ENCODE peak calls at places on chromosomes 1 and 21, in eight cellular contexts. F is left lung, D is PC-3, C is sigmoid colon, K is GM23338, Q is Panc1, H is fibroblast of lung, S is heart left ventricle. T is an unnamed sample.
A peak's percentile ranks its signal among the peaks of the same experiment; 100 is the strongest.

GRCh38 chr1:9191216-9191615 is 43.4 kb upstream of the H6PD start:
- DNase-seq in F (peak; percentile 8), D (no peak), C (no peak), K (no peak), Q (no peak), H (no peak), S (no peak), T (no peak)

GRCh38 chr1:15185617-15186016 is 32.1 kb downstream of the TMEM51 start:
- DNase-seq in F (no peak), D (no peak), C (no peak), K (no peak), Q (no peak), H (no peak), S (no peak), T (no peak)

GRCh38 chr21:33789697-33790096 is 125.9 kb downstream of the ATP5PO start:
- DNase-seq in F (no peak), D (no peak), C (no peak), K (no peak), Q (no peak), H (peak; percentile 45), S (no peak), T (no peak)

GRCh38 chr1:164653705-164654104 is 94.7 kb downstream of the PBX1 start:
- DNase-seq in F (no peak), D (no peak), C (no peak), K (no peak), Q (no peak), H (no peak), S (no peak), T (no peak)

GRCh38 chr1:9128520-9129371 is at the start of gene GPR157:
- DNase-seq in F (peak; percentile 99), D (peak; percentile 79), C (peak; percentile 94), K (peak; percentile 89), Q (no peak), H (peak; percentile 66), S (peak; percentile 90), T (peak; percentile 88)

GRCh38 chr1:64886877-64887276 is 79.5 kb downstream of the JAK1 start:
- DNase-seq in F (no peak), D (no peak), C (no peak), K (peak; percentile 55), Q (no peak), H (no peak), S (no peak), T (no peak)

GRCh38 chr1:41919764-41920397 is 1.2 kb upstream of the HIVEP3 start:
- DNase-seq in F (peak; percentile 79), D (no peak), C (no peak), K (peak; percentile 69), Q (no peak), H (peak; percentile 57), S (peak; percentile 40), T (no peak)

GRCh38 chr1:232524056-232524455 is 105.9 kb downstream of the SIPA1L2 start:
- DNase-seq in F (no peak), D (peak; percentile 59), C (no peak), K (no peak), Q (no peak), H (peak; percentile 60), S (no peak), T (peak; percentile 65)

GRCh38 chr1:89610457-89610991 is 22.4 kb upstream of the LRRC8C start:
- DNase-seq in F (peak; percentile 75), D (no peak), C (no peak), K (no peak), Q (no peak), H (no peak), S (no peak), T (no peak)

GRCh38 chr1:243620096-243620495 is 229.9 kb downstream of the AKT3 start:
- DNase-seq in F (no peak), D (no peak), C (no peak), K (no peak), Q (no peak), H (no peak), S (no peak), T (no peak)

GRCh38 chr1:109186704-109187071 is 27.0 kb upstream of the SARS1 start:
- DNase-seq in F (no peak), D (no peak), C (peak; percentile 79), K (no peak), Q (no peak), H (peak; percentile 32), S (peak; percentile 24), T (no peak)

GRCh38 chr1:211648980-211649934 is 26.2 kb downstream of the NEK2 start:
- DNase-seq in F (no peak), D (peak; percentile 32), C (no peak), K (no peak), Q (no peak), H (no peak), S (no peak), T (no peak)

GRCh38 chr1:217924924-217925323 is 293.8 kb downstream of the SPATA17 start:
- DNase-seq in F (no peak), D (no peak), C (no peak), K (peak; percentile 42), Q (no peak), H (peak; percentile 11), S (no peak), T (no peak)

GRCh38 chr1:51667556-51667955 is 50.7 kb downstream of the OSBPL9 start:
- DNase-seq in F (no peak), D (no peak), C (no peak), K (no peak), Q (no peak), H (no peak), S (no peak), T (no peak)

GRCh38 chr1:214520544-214521165 is 30.7 kb downstream of the PTPN14 start:
- DNase-seq in F (no peak), D (peak; percentile 19), C (no peak), K (no peak), Q (no peak), H (no peak), S (no peak), T (no peak)

GRCh38 chr1:58741689-58742553 is 41.9 kb downstream of the JUN start:
- DNase-seq in F (no peak), D (no peak), C (no peak), K (peak; percentile 5), Q (no peak), H (no peak), S (no peak), T (no peak)

GRCh38 chr1:212512731-212513559 is 80.2 kb downstream of the NENF start:
- DNase-seq in F (no peak), D (peak; percentile 90), C (no peak), K (no peak), Q (no peak), H (peak; percentile 88), S (no peak), T (no peak)

GRCh38 chr1:2210084-2210653 is 15.6 kb upstream of the FAAP20 start:
- DNase-seq in F (peak; percentile 64), D (no peak), C (no peak), K (no peak), Q (no peak), H (no peak), S (peak; percentile 9), T (peak; percentile 76)

GRCh38 chr1:53046930-53047329 is 15.1 kb upstream of the PODN start:
- DNase-seq in F (no peak), D (peak; percentile 33), C (no peak), K (no peak), Q (no peak), H (peak; percentile 84), S (no peak), T (no peak)

GRCh38 chr1:150554086-150554452 is 4.9 kb downstream of the ADAMTSL4 start:
- DNase-seq in F (no peak), D (no peak), C (no peak), K (no peak), Q (no peak), H (no peak), S (no peak), T (no peak)

GRCh38 chr1:184754479-184755225 is at the start of gene EDEM3:
- DNase-seq in F (peak; percentile 99), D (peak; percentile 95), C (peak; percentile 100), K (peak; percentile 99), Q (peak; percentile 96), H (peak; percentile 99), S (peak; percentile 100), T (peak; percentile 100)

GRCh38 chr1:8317647-8318360 is at the start of gene SLC45A1:
- DNase-seq in F (peak; percentile 95), D (peak; percentile 70), C (peak; percentile 92), K (peak; percentile 86), Q (no peak), H (peak; percentile 68), S (peak; percentile 85), T (peak; percentile 70)

DNA sequence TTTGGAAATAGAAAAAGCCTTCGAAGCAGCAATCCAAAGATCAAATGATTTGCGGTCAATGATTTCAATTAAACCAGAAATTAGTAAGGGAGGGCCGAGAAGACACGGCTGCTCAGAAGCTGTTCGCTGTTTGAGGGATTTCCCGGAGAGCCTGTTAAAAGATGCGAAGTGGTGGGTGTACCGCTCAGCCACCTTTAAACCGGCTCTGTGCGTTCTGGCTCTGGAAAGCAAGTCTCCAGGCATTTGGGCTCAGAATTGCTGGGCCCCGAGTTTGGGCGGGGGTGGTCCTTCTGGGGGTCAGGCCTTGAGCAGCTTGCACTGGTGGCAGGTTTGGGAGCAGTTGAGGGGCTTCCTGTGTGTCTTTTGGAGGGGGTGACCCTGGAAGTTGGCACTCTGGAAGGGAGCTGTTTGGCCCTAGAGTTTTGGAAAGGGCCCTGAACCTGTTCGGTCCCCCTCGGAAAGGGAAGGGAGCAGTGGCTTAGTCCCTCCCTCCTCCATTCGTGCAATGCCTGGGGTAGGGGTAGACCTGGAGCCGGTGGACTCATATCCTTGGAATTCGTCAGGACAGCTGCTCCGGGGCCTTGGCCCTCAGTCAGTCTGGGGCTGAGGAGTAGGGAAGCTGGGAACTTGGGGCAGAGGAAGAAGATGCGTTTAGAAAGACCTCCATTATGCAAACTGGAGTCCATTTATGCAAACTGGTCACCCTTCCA is 3.2 kb downstream of the SIM2 start:
- DNase-seq in F (no peak), D (peak; percentile 87), C (no peak), K (peak; percentile 60), Q (no peak), H (no peak), S (no peak), T (no peak)
- H3K4me3 ChIP-seq in F (no peak overlapping the region), D (peak overlapping the region; percentile 95), C (no peak overlapping the region), K (peak overlapping the region; percentile 59), Q (peak overlapping the region; percentile 57), H (no peak overlapping the region), S (no peak overlapping the region), T (no peak overlapping the region)

DNA sequence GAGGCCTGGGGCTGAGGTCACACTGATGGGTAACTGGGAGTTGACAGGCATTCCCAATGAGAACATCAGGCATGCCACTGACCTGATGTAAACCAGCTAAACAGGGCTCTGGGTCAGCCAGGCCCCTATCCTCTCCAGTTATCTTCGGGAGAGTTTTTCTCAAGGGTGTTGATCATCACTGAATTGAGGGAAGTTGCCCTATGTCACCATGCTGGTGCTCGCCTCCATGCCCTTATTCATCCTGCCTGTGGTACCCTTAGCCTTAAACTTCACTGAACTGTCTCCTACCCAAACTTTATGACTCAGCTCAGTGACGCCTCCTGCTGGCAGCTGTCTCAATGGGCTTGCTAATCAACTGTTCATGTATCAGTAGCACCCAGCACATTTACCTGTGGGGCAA is 80.7 kb upstream of the TNR start:
- DNase-seq in F (no peak), D (peak; percentile 4), C (no peak), K (peak; percentile 84), Q (no peak), H (no peak), S (peak; percentile 16), T (no peak)
- TF ChIP-seq CTCF in F (no peak), D (peak; percentile 39), C (no peak), K (peak; percentile 88), Q (peak; percentile 45), H (no peak), S (no peak), T (no peak)

GRCh38 chr1:156117414-156118174 is 3.1 kb downstream of the LMNA start:
- DNase-seq in F (no peak), D (peak; percentile 45), C (no peak), K (no peak), Q (no peak), H (no peak), S (no peak), T (peak; percentile 50)
- H3K4me3 ChIP-seq in F (peak overlapping the region; percentile 90), D (peak overlapping the region; percentile 86), C (peak overlapping the region; percentile 95), K (no peak overlapping the region), Q (peak overlapping the region; percentile 99), H (peak overlapping the region; percentile 91), S (peak overlapping the region; percentile 88), T (peak overlapping the region; percentile 99)

GRCh38 chr1:86515597-86515996 is 31.3 kb upstream of the CLCA4 start:
- DNase-seq in F (no peak), D (peak; percentile 62), C (no peak), K (peak; percentile 72), Q (no peak), H (no peak), S (no peak), T (peak; percentile 61)
- TF ChIP-seq CTCF in F (no peak), D (peak; percentile 72), C (no peak), K (peak; percentile 67), Q (peak; percentile 54), H (no peak), S (peak; percentile 12), T (peak; percentile 56)